ENCODE peak calls at places on chromosome 7, in nine cellular contexts. One of them, this sample, is unnamed.

GRCh38 chr7:2567663-2568238 is 9.0 kb downstream of the IQCE start:
- DNase-seq in B cell: peak; percentile 43
- DNase-seq in NCI-H1105 treated with DMSO at 0.1 percent for 48 hours: no peak
- DNase-seq in NCI-H1417 treated with DMSO at 0.1 percent for 48 hours: no peak
- DNase-seq in naive thymus-derived CD4-positive, alpha-beta T cell: peak; percentile 21
- DNase-seq in brain microvascular endothelial cell: peak; percentile 28
- DNase-seq in stimulated activated CD4-positive, alpha-beta T cell treated with anti-CD3 and anti-CD28 coated beads, Interleukin-12 subunit alpha, Interleukin-12 subunit beta, amount 100 ng/mL, for 48 hours: no peak
- DNase-seq in NCI-H748 treated with DMSO at 0.1 percent for 48 hours: no peak
- DNase-seq in GM10248: peak; percentile 47
- DNase-seq in this sample: no peak

GRCh38 chr7:134444198-134444960 is 14.5 kb downstream of the AKR1B1 start:
- DNase-seq in B cell: no peak
- DNase-seq in NCI-H1105 treated with DMSO at 0.1 percent for 48 hours: no peak
- DNase-seq in NCI-H1417 treated with DMSO at 0.1 percent for 48 hours: no peak
- DNase-seq in naive thymus-derived CD4-positive, alpha-beta T cell: no peak
- DNase-seq in brain microvascular endothelial cell: no peak
- DNase-seq in stimulated activated CD4-positive, alpha-beta T cell treated with anti-CD3 and anti-CD28 coated beads, Interleukin-12 subunit alpha, Interleukin-12 subunit beta, amount 100 ng/mL, for 48 hours: no peak
- DNase-seq in NCI-H748 treated with DMSO at 0.1 percent for 48 hours: no peak
- DNase-seq in GM10248: no peak
- DNase-seq in this sample: no peak

GRCh38 chr7:70098133-70098561 is 499.9 kb downstream of the AUTS2 start:
- DNase-seq in B cell: no peak
- DNase-seq in NCI-H1105 treated with DMSO at 0.1 percent for 48 hours: peak; percentile 91
- DNase-seq in NCI-H1417 treated with DMSO at 0.1 percent for 48 hours: no peak
- DNase-seq in naive thymus-derived CD4-positive, alpha-beta T cell: no peak
- DNase-seq in brain microvascular endothelial cell: no peak
- DNase-seq in stimulated activated CD4-positive, alpha-beta T cell treated with anti-CD3 and anti-CD28 coated beads, Interleukin-12 subunit alpha, Interleukin-12 subunit beta, amount 100 ng/mL, for 48 hours: no peak
- DNase-seq in NCI-H748 treated with DMSO at 0.1 percent for 48 hours: peak; percentile 91
- DNase-seq in GM10248: no peak
- DNase-seq in this sample: no peak

GRCh38 chr7:45239486-45239885 is 81.9 kb downstream of the RAMP3 start:
- DNase-seq in B cell: no peak
- DNase-seq in NCI-H1105 treated with DMSO at 0.1 percent for 48 hours: no peak
- DNase-seq in NCI-H1417 treated with DMSO at 0.1 percent for 48 hours: no peak
- DNase-seq in naive thymus-derived CD4-positive, alpha-beta T cell: no peak
- DNase-seq in brain microvascular endothelial cell: peak; percentile 57
- DNase-seq in stimulated activated CD4-positive, alpha-beta T cell treated with anti-CD3 and anti-CD28 coated beads, Interleukin-12 subunit alpha, Interleukin-12 subunit beta, amount 100 ng/mL, for 48 hours: no peak
- DNase-seq in NCI-H748 treated with DMSO at 0.1 percent for 48 hours: no peak
- DNase-seq in GM10248: no peak
- DNase-seq in this sample: peak; percentile 23

GRCh38 chr7:25777969-25778767 is 373.8 kb upstream of the NFE2L3 start:
- DNase-seq in B cell: no peak
- DNase-seq in NCI-H1105 treated with DMSO at 0.1 percent for 48 hours: peak; percentile 99
- DNase-seq in NCI-H1417 treated with DMSO at 0.1 percent for 48 hours: peak; percentile 97
- DNase-seq in naive thymus-derived CD4-positive, alpha-beta T cell: no peak
- DNase-seq in brain microvascular endothelial cell: no peak
- DNase-seq in stimulated activated CD4-positive, alpha-beta T cell treated with anti-CD3 and anti-CD28 coated beads, Interleukin-12 subunit alpha, Interleukin-12 subunit beta, amount 100 ng/mL, for 48 hours: no peak
- DNase-seq in NCI-H748 treated with DMSO at 0.1 percent for 48 hours: peak; percentile 96
- DNase-seq in GM10248: no peak
- DNase-seq in this sample: no peak

GRCh38 chr7:24572421-24573007 is 738 bp upstream of the PALS2 start:
- DNase-seq in B cell: no peak
- DNase-seq in NCI-H1105 treated with DMSO at 0.1 percent for 48 hours: peak; percentile 11
- DNase-seq in NCI-H1417 treated with DMSO at 0.1 percent for 48 hours: no peak
- DNase-seq in naive thymus-derived CD4-positive, alpha-beta T cell: peak; percentile 28
- DNase-seq in brain microvascular endothelial cell: peak; percentile 18
- DNase-seq in stimulated activated CD4-positive, alpha-beta T cell treated with anti-CD3 and anti-CD28 coated beads, Interleukin-12 subunit alpha, Interleukin-12 subunit beta, amount 100 ng/mL, for 48 hours: no peak
- DNase-seq in NCI-H748 treated with DMSO at 0.1 percent for 48 hours: peak; percentile 17
- DNase-seq in GM10248: peak; percentile 18
- DNase-seq in this sample: peak; percentile 33

GRCh38 chr7:1621718-1622117 is 48.4 kb upstream of the ELFN1 start:
- DNase-seq in B cell: no peak
- DNase-seq in NCI-H1105 treated with DMSO at 0.1 percent for 48 hours: no peak
- DNase-seq in NCI-H1417 treated with DMSO at 0.1 percent for 48 hours: no peak
- DNase-seq in naive thymus-derived CD4-positive, alpha-beta T cell: no peak
- DNase-seq in brain microvascular endothelial cell: no peak
- DNase-seq in stimulated activated CD4-positive, alpha-beta T cell treated with anti-CD3 and anti-CD28 coated beads, Interleukin-12 subunit alpha, Interleukin-12 subunit beta, amount 100 ng/mL, for 48 hours: no peak
- DNase-seq in NCI-H748 treated with DMSO at 0.1 percent for 48 hours: no peak
- DNase-seq in GM10248: no peak
- DNase-seq in this sample: no peak

GRCh38 chr7:87231243-87231642 is 11.7 kb upstream of the TMEM243 start:
- DNase-seq in B cell: no peak
- DNase-seq in NCI-H1105 treated with DMSO at 0.1 percent for 48 hours: peak; percentile 79
- DNase-seq in NCI-H1417 treated with DMSO at 0.1 percent for 48 hours: no peak
- DNase-seq in naive thymus-derived CD4-positive, alpha-beta T cell: no peak
- DNase-seq in brain microvascular endothelial cell: no peak
- DNase-seq in stimulated activated CD4-positive, alpha-beta T cell treated with anti-CD3 and anti-CD28 coated beads, Interleukin-12 subunit alpha, Interleukin-12 subunit beta, amount 100 ng/mL, for 48 hours: no peak
- DNase-seq in NCI-H748 treated with DMSO at 0.1 percent for 48 hours: no peak
- DNase-seq in GM10248: no peak
- DNase-seq in this sample: no peak

This sample was measured in A549.